ENCODE peak calls at places on chromosomes 6 and 20, in six cellular contexts. W, U, N, F, G and C are unnamed samples.

GRCh38 chr20:8082025-8082424 is 50.0 kb upstream of the PLCB1 start:
- DNase-seq in W (peak), U (no peak), N (no peak), F (peak), G (no peak), C (no peak)

GRCh38 chr20:58700121-58700780 is 7.7 kb downstream of the NPEPL1 start:
- DNase-seq in W (no peak), U (no peak), N (no peak), F (no peak), G (no peak), C (no peak)

GRCh38 chr20:52859156-52859887 is 112.8 kb upstream of the TSHZ2 start:
- DNase-seq in W (no peak), U (no peak), N (no peak), F (peak), G (peak), C (no peak)

GRCh38 chr6:43840490-43841218 is 70.6 kb downstream of the VEGFA start:
- DNase-seq in W (no peak), U (no peak), N (no peak), F (no peak), G (no peak), C (no peak)

GRCh38 chr6:27863962-27864905 is 48.0 kb downstream of the OR2B2 start:
- DNase-seq in W (peak), U (no peak), N (no peak), F (no peak), G (no peak), C (no peak)

GRCh38 chr6:72002415-72002814 is 116.1 kb downstream of the RIMS1 start:
- DNase-seq in W (no peak), U (no peak), N (no peak), F (no peak), G (no peak), C (no peak)

GRCh38 chr6:33993653-33994052 is 152.2 kb downstream of the GRM4 start:
- DNase-seq in W (no peak), U (no peak), N (no peak), F (no peak), G (no peak), C (no peak)

GRCh38 chr6:159217595-159218275 is 48.5 kb downstream of the FNDC1 start:
- DNase-seq in W (peak), U (no peak), N (peak), F (peak), G (peak), C (no peak)

GRCh38 chr20:62929051-62929538 is 2.8 kb upstream of the DIDO1 start:
- DNase-seq in W (peak), U (peak), N (no peak), F (peak), G (no peak), C (no peak)

GRCh38 chr20:19937651-19938420 is 79.3 kb upstream of the NAA20 start:
- DNase-seq in W (no peak), U (no peak), N (no peak), F (no peak), G (no peak), C (no peak)

GRCh38 chr6:152453421-152453820 is 183.7 kb downstream of the SYNE1 start:
- DNase-seq in W (no peak), U (no peak), N (no peak), F (no peak), G (no peak), C (no peak)

GRCh38 chr6:44788387-44788981 is 401.0 kb downstream of the CDC5L start:
- DNase-seq in W (no peak), U (no peak), N (no peak), F (no peak), G (no peak), C (no peak)

GRCh38 chr6:142954844-142955243 is 9.9 kb upstream of the HIVEP2 start:
- DNase-seq in W (no peak), U (no peak), N (no peak), F (no peak), G (no peak), C (no peak)

GRCh38 chr6:158958504-158959386 is 41.3 kb downstream of the RSPH3 start:
- DNase-seq in W (no peak), U (no peak), N (no peak), F (no peak), G (no peak), C (no peak)

GRCh38 chr6:3410385-3411360 is 46.2 kb downstream of the SLC22A23 start:
- DNase-seq in W (peak), U (peak), N (no peak), F (peak), G (peak), C (no peak)

GRCh38 chr6:56699066-56699654 is 56.5 kb upstream of the DST start:
- DNase-seq in W (peak), U (no peak), N (no peak), F (no peak), G (no peak), C (no peak)

GRCh38 chr6:34964564-34964963 is 75.5 kb downstream of the ANKS1A start:
- DNase-seq in W (no peak), U (no peak), N (no peak), F (no peak), G (peak), C (no peak)

GRCh38 chr6:107115695-107116327 is 496 bp upstream of the BEND3 start:
- DNase-seq in W (peak), U (peak), N (no peak), F (peak), G (no peak), C (no peak)

GRCh38 chr20:1825492-1825891 is 69.7 kb upstream of the SIRPA start:
- DNase-seq in W (no peak), U (no peak), N (no peak), F (no peak), G (peak), C (no peak)

GRCh38 chr6:62904687-62905086 is 306.6 kb upstream of the FKBP1C start:
- DNase-seq in W (no peak), U (no peak), N (no peak), F (peak), G (no peak), C (no peak)

DNA sequence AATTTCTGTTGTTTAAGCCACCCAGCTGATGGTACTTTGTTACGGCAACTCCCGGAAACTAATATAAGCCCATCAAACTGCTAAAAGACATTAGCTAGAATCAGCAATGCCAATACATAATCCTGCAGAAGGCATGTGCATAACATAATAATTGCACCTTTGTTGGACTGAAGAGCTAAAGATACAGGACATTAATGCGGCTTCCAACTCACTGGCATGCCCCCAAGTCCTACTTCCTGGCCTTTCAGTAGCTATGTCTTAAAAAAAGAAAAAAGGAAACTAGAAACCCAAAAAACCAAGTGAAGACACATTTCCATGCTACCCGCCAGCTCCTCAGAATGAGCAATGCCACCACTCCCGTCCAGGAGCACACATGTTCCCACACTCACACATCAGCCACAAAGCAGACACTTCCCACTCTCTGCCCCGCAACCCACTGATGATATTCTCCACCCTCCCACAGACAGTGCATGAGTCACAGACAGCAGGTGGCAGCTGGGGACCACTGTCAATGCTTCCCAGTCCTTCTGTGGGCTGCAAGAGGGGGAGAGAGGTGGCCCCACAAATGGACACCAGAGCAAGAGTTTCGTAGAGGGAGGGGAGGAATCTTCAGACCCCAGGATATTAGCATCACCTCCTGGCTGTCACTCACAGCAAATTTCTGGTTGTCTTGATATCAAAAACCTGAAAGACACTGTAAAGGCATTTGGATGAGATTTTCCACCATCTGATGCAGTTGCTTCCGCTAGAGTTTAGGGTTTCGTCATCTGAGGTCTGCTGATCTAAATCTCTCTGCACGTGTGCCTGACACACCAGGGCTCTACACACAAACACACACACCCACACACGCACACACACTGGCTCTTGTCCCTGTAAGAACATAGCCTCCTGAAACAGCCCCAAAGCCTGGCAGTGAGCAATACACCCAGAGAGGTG is 32.8 kb downstream of the GFOD1 start:
- DNase-seq in W (peak), U (no peak), N (peak), F (no peak), G (peak), C (peak)
- TF ChIP-seq CTCF in W (peak), U (peak), N (peak), F (no peak), G (no peak), C (peak)

DNA sequence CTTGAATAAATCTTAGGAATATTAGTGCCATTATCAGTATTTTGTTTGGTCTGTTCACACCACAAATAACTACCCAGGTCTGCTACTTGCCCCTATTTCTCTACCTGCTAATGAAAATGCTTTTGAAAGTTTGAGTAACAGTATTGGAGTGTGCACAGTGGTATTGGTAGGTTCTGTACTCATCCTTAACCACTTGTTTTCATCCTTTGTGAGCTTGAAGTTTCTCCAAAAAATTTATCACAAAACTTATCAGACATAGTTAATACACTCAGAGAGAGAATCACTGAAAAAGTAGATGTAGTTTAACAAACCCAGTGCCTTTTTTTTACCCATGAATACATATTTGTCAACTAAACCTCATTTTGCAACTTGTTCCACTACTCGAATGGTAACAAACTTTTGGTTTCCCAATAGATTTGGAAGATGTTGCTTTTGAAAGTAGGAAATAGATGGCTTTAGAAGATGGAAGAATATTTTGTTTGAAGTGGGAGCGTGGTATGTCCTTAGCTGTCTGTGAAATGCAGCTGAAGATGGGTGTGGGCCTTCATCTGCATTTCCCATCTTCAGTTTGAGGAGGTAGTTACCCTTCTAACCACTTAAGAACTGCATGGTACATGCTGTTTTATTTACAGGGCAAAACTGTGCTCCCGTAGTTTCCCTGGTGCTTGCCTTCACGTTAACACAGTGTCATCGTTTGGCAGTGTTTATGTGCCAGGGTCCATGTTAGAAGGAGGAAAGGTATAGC is 9.0 kb downstream of the PTPN1 start:
- DNase-seq in W (no peak), U (no peak), N (no peak), F (no peak), G (no peak), C (no peak)
- H3K27ac ChIP-seq in W (no peak), U (peak), N (no peak), F (no peak), G (peak), C (no peak)

GRCh38 chr20:13898012-13898612 is 92.3 kb downstream of the SEL1L2 start:
- DNase-seq in W (no peak), U (no peak), N (no peak), F (no peak), G (no peak), C (no peak)
- TF ChIP-seq CTCF in W (peak), U (no peak), N (no peak), F (peak), G (no peak), C (no peak)

GRCh38 chr20:56953055-56953586 is 313.3 kb downstream of the BMP7 start:
- DNase-seq in W (no peak), U (no peak), N (no peak), F (no peak), G (no peak), C (no peak)

GRCh38 chr20:56952258-56952929 is 314.0 kb downstream of the BMP7 start:
- DNase-seq in W (no peak), U (no peak), N (no peak), F (no peak), G (no peak), C (no peak)

GRCh38 chr20:56957737-56958553 is 308.5 kb downstream of the BMP7 start:
- DNase-seq in W (peak), U (no peak), N (no peak), F (no peak), G (peak), C (no peak)

GRCh38 chr20:56955673-56956072 is 310.8 kb downstream of the BMP7 start:
- DNase-seq in W (no peak), U (no peak), N (no peak), F (no peak), G (no peak), C (no peak)

GRCh38 chr20:56956536-56956935 is 309.9 kb downstream of the BMP7 start:
- DNase-seq in W (no peak), U (no peak), N (no peak), F (no peak), G (no peak), C (no peak)
- H3K27ac ChIP-seq in W (no peak), U (no peak), N (no peak), F (no peak), G (no peak), C (no peak)

DNA sequence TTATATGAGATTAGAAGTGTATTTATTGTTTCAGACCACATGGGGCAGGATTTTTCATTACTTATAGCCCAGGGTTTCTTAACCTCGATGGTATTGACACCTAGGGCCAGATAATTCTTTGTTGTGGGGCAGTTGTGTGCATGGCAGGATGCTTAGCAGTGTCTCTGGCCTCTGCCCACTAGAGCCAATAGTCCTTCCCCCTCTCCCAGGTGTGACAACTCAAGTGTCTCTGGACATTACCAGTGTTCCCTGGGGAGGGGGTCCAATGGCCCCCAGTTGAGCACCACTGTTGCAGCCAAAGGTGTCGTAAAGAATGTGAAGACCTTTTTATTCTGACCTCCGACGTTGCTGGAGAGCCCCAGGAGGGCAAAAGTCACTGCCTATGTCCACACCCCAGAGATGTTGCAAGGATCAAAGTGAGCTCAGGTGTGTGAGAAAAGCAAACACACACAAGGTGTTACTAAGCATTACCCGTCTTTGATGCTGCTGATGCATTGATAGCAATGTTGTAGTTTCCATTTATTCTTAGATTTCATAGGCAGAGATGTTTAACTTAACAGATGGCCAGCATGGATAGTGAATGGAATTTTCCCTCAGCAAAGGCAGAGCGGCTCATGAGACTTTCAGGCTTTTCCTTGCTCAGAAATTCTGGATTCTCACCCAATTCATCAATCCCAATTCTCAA is 22.2 kb downstream of the BANF2 start:
- DNase-seq in W (peak), U (no peak), N (no peak), F (no peak), G (no peak), C (no peak)
- TF ChIP-seq CTCF in W (peak), U (no peak), N (no peak), F (no peak), G (no peak), C (peak)

GRCh38 chr6:4774715-4775590 is 1.3 kb upstream of the CDYL start:
- DNase-seq in W (no peak), U (no peak), N (no peak), F (peak), G (no peak), C (no peak)

GRCh38 chr6:4776493-4776966 is 326 bp downstream of the CDYL start:
- DNase-seq in W (peak), U (no peak), N (no peak), F (peak), G (no peak), C (no peak)

GRCh38 chr6:4778086-4778485 is 1.9 kb downstream of the CDYL start:
- DNase-seq in W (peak), U (no peak), N (no peak), F (no peak), G (no peak), C (no peak)

GRCh38 chr6:4775591-4776492 is at the start of gene CDYL:
- DNase-seq in W (peak), U (peak), N (peak), F (peak), G (peak), C (peak)

DNA sequence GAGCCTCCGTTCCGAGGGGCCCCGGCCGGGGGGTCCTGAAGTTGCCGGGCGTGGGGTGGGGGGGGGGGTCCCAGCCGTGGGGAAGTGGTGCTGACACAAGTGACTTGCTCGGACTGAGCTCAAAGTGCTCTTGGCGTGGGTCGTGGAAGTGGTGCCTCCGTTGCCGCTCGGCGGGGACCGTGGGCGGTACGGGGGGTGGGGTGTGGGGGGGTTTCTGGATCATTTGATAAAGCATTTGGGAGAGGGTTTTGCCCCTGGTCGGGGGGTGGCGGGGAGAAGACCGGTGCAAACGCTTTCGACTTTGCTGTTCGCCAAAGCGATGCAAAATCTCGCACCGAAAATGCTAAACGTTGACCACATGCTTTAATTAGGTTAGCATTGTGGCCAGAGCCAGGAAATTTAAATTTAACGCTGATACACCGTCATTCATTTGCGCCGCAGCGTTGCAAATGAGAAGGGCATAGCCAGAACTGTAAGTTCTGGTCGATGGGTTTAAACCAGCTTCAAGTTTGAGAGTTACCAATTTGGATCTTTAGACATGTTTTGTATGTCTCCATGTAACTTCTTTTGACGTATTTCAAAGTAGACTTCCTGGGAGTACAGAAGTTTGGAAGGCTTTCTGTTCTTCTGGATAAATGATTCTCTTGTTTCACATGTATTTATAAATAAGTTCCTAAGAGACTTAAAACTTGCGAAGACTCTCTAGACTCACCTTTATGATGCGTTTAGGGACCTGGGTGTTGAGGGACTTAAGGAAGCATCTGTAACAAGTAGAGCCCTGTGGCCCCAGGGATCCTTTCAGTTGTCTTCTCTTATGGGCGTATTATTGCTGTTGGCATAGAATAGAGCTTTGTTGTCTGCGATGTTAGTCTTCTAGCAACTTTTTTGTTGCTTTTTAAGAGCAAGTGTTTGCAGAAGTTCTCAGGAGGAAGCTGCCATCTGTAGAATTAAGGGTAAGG is 1.0 kb downstream of the CDYL start:
- DNase-seq in W (peak), U (no peak), N (no peak), F (no peak), G (peak), C (no peak)
- H3K27ac ChIP-seq in W (peak), U (peak), N (no peak), F (no peak), G (no peak), C (no peak)

GRCh38 chr6:137707590-137708360 is 159.3 kb upstream of the TNFAIP3 start:
- DNase-seq in W (peak), U (no peak), N (no peak), F (peak), G (peak), C (peak)
- TF ChIP-seq CTCF in W (peak), U (peak), N (peak), F (peak), G (peak), C (peak)

DNA sequence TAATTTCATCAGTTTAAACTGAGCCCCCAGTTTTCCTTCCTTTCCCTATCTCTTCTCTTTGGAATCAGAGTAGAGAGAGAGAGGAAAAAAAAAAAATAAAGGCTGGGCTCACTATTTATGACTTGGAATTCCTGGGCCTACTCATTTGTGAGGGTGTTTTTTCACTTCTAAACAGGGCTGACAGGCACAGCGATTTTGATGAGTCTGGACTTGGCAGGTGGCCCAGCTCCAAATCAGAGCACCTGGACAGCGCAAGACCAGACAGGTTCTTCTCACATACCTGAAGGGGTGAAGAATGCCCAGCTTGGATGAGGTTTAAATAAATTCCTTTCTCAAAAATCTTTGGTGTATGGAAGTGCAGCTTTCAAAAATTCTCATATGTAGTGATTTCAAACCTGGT is 122.2 kb downstream of the KIF13A start:
- DNase-seq in W (no peak), U (peak), N (no peak), F (no peak), G (no peak), C (no peak)
- H3K27ac ChIP-seq in W (no peak), U (peak), N (peak), F (no peak), G (peak), C (peak)

DNA sequence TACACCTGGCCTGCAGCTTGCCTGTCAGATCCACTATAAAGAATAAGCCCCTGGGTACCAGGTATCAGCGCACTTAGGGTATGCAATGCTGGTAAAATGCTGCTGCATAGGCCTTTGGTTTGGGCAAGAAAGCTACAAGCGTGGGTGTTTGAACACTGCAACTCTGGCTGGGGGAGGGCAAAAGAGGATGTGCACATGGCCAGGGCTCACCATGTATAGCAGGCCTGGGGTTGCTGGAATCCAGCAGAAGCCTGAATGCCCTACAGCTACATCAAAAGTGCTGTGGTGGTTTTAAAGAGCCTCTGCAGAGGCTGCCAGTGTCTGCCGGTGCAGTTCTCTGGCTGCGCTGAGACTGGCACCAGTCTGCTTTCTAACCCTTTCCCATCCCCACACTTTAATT is 51.7 kb downstream of the UQCC1 start:
- DNase-seq in W (no peak), U (no peak), N (no peak), F (no peak), G (no peak), C (no peak)
- TF ChIP-seq CTCF in W (no peak), U (no peak), N (no peak), F (no peak), G (no peak), C (no peak)